ENCODE peak calls at places on chromosomes 2 and 18, in ten cellular contexts. One of them, this sample, is unnamed.

GRCh38 chr18:38654966-38655365 is 1089.4 kb upstream of the CELF4 start:
- DNase-seq in progenitor cell of endocrine pancreas: no peak
- DNase-seq in heart left ventricle: no peak
- DNase-seq in OCI-LY7: no peak
- DNase-seq in nephron progenitor cell: no peak
- DNase-seq in cardiac muscle cell: peak
- DNase-seq in tibial artery: no peak
- DNase-seq in omental fat pad: no peak
- DNase-seq in kidney epithelial cell: no peak
- DNase-seq in psoas muscle: no peak
- DNase-seq in this sample: no peak

GRCh38 chr2:72883356-72883962 is 3.7 kb upstream of the SPR start:
- DNase-seq in progenitor cell of endocrine pancreas: peak
- DNase-seq in heart left ventricle: peak
- DNase-seq in OCI-LY7: peak
- DNase-seq in cardiac muscle cell: peak
- DNase-seq in omental fat pad: no peak
- DNase-seq in psoas muscle: peak
- DNase-seq in tibial artery: no peak
- DNase-seq in kidney epithelial cell: no peak
- DNase-seq in nephron progenitor cell: peak
- DNase-seq in this sample: peak

GRCh38 chr2:99340669-99341236 is 3.6 kb downstream of the EIF5B start:
- DNase-seq in cardiac muscle cell: no peak
- DNase-seq in psoas muscle: no peak
- DNase-seq in omental fat pad: no peak
- DNase-seq in tibial artery: no peak
- DNase-seq in OCI-LY7: no peak
- DNase-seq in kidney epithelial cell: no peak
- DNase-seq in heart left ventricle: no peak
- DNase-seq in nephron progenitor cell: no peak
- DNase-seq in progenitor cell of endocrine pancreas: no peak
- DNase-seq in this sample: no peak

GRCh38 chr2:234003972-234004617 is 46.4 kb upstream of the SPP2 start:
- DNase-seq in psoas muscle: peak
- DNase-seq in progenitor cell of endocrine pancreas: no peak
- DNase-seq in nephron progenitor cell: no peak
- DNase-seq in omental fat pad: no peak
- DNase-seq in kidney epithelial cell: peak
- DNase-seq in tibial artery: no peak
- DNase-seq in cardiac muscle cell: peak
- DNase-seq in OCI-LY7: no peak
- DNase-seq in heart left ventricle: no peak
- DNase-seq in this sample: no peak

GRCh38 chr2:202035089-202035940 is 1.7 kb downstream of the FZD7 start:
- DNase-seq in OCI-LY7: no peak
- DNase-seq in psoas muscle: peak
- DNase-seq in nephron progenitor cell: peak
- DNase-seq in kidney epithelial cell: no peak
- DNase-seq in cardiac muscle cell: peak
- DNase-seq in tibial artery: peak
- DNase-seq in heart left ventricle: peak
- DNase-seq in omental fat pad: no peak
- DNase-seq in progenitor cell of endocrine pancreas: peak
- DNase-seq in this sample: peak

GRCh38 chr2:9484533-9484932 is 10.2 kb downstream of the IAH1 start:
- DNase-seq in tibial artery: no peak
- DNase-seq in progenitor cell of endocrine pancreas: no peak
- DNase-seq in omental fat pad: no peak
- DNase-seq in cardiac muscle cell: no peak
- DNase-seq in kidney epithelial cell: no peak
- DNase-seq in OCI-LY7: no peak
- DNase-seq in nephron progenitor cell: no peak
- DNase-seq in psoas muscle: no peak
- DNase-seq in heart left ventricle: no peak
- DNase-seq in this sample: no peak

GRCh38 chr18:40911582-40912254 is 1043.3 kb upstream of the PIK3C3 start:
- DNase-seq in psoas muscle: no peak
- DNase-seq in omental fat pad: no peak
- DNase-seq in nephron progenitor cell: no peak
- DNase-seq in tibial artery: no peak
- DNase-seq in heart left ventricle: no peak
- DNase-seq in OCI-LY7: no peak
- DNase-seq in kidney epithelial cell: no peak
- DNase-seq in cardiac muscle cell: peak
- DNase-seq in progenitor cell of endocrine pancreas: no peak
- DNase-seq in this sample: no peak

GRCh38 chr2:230713331-230714121 is 884 bp downstream of the CAB39 start:
- DNase-seq in progenitor cell of endocrine pancreas: peak
- DNase-seq in omental fat pad: no peak
- DNase-seq in OCI-LY7: peak
- DNase-seq in nephron progenitor cell: peak
- DNase-seq in cardiac muscle cell: peak
- DNase-seq in tibial artery: peak
- DNase-seq in heart left ventricle: peak
- DNase-seq in kidney epithelial cell: no peak
- DNase-seq in psoas muscle: peak
- DNase-seq in this sample: peak

GRCh38 chr2:124911560-124911959 is 886.5 kb downstream of the CNTNAP5 start:
- DNase-seq in psoas muscle: no peak
- DNase-seq in cardiac muscle cell: peak
- DNase-seq in heart left ventricle: no peak
- DNase-seq in omental fat pad: no peak
- DNase-seq in progenitor cell of endocrine pancreas: no peak
- DNase-seq in tibial artery: no peak
- DNase-seq in kidney epithelial cell: peak
- DNase-seq in OCI-LY7: no peak
- DNase-seq in nephron progenitor cell: no peak
- DNase-seq in this sample: no peak

GRCh38 chr2:26165403-26165802 is 7.5 kb upstream of the GAREM2 start:
- DNase-seq in kidney epithelial cell: no peak
- DNase-seq in progenitor cell of endocrine pancreas: no peak
- DNase-seq in psoas muscle: no peak
- DNase-seq in heart left ventricle: no peak
- DNase-seq in nephron progenitor cell: no peak
- DNase-seq in OCI-LY7: no peak
- DNase-seq in cardiac muscle cell: no peak
- DNase-seq in omental fat pad: no peak
- DNase-seq in tibial artery: peak
- DNase-seq in this sample: no peak

GRCh38 chr18:3207565-3207964 is 12.2 kb downstream of the MYOM1 start:
- DNase-seq in heart left ventricle: no peak
- DNase-seq in kidney epithelial cell: peak
- DNase-seq in cardiac muscle cell: no peak
- DNase-seq in tibial artery: no peak
- DNase-seq in progenitor cell of endocrine pancreas: no peak
- DNase-seq in OCI-LY7: no peak
- DNase-seq in nephron progenitor cell: no peak
- DNase-seq in omental fat pad: no peak
- DNase-seq in psoas muscle: peak
- DNase-seq in this sample: no peak

GRCh38 chr2:160156665-160157064 is 43.4 kb downstream of the ITGB6 start:
- DNase-seq in psoas muscle: no peak
- DNase-seq in tibial artery: no peak
- DNase-seq in cardiac muscle cell: peak
- DNase-seq in progenitor cell of endocrine pancreas: no peak
- DNase-seq in heart left ventricle: no peak
- DNase-seq in kidney epithelial cell: peak
- DNase-seq in nephron progenitor cell: no peak
- DNase-seq in OCI-LY7: no peak
- DNase-seq in omental fat pad: no peak
- DNase-seq in this sample: no peak

GRCh38 chr18:57002627-57003026 is 144.3 kb upstream of the BOD1L2 start:
- DNase-seq in nephron progenitor cell: no peak
- DNase-seq in omental fat pad: no peak
- DNase-seq in kidney epithelial cell: no peak
- DNase-seq in heart left ventricle: peak
- DNase-seq in cardiac muscle cell: no peak
- DNase-seq in progenitor cell of endocrine pancreas: no peak
- DNase-seq in OCI-LY7: no peak
- DNase-seq in psoas muscle: no peak
- DNase-seq in tibial artery: no peak
- DNase-seq in this sample: no peak

GRCh38 chr18:27062802-27063201 is 122.3 kb downstream of the CHST9 start:
- DNase-seq in heart left ventricle: no peak
- DNase-seq in OCI-LY7: no peak
- DNase-seq in omental fat pad: no peak
- DNase-seq in cardiac muscle cell: no peak
- DNase-seq in psoas muscle: no peak
- DNase-seq in tibial artery: no peak
- DNase-seq in nephron progenitor cell: no peak
- DNase-seq in kidney epithelial cell: peak
- DNase-seq in progenitor cell of endocrine pancreas: no peak
- DNase-seq in this sample: no peak

GRCh38 chr2:26245231-26245732 is 543 bp downstream of the HADHB start:
- DNase-seq in OCI-LY7: peak
- DNase-seq in psoas muscle: no peak
- DNase-seq in heart left ventricle: peak
- DNase-seq in omental fat pad: no peak
- DNase-seq in progenitor cell of endocrine pancreas: no peak
- DNase-seq in nephron progenitor cell: no peak
- DNase-seq in tibial artery: peak
- DNase-seq in kidney epithelial cell: no peak
- DNase-seq in cardiac muscle cell: no peak
- DNase-seq in this sample: peak

DNA sequence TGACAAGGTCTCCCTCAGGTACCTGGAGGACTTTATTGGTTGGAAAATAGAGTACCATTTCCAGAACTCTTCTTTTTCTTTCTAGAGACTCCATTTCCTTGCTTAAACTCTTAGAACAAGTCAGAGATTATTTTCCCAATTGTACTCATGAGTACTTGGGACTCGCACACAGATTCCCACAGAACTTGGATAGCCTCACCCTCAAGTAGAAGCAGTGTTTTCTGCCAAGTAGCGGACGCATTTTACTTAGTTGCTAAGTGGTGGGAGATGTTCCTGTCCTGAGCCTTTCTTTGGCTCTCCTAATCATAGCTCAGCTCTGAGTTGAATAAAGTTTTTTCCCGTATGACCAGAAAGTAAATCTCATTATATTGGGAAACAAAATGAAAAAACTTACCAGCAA is 17.2 kb downstream of the SLC30A3 start:
- DNase-seq in nephron progenitor cell: no peak
- DNase-seq in heart left ventricle: no peak
- DNase-seq in tibial artery: no peak
- DNase-seq in OCI-LY7: no peak
- DNase-seq in kidney epithelial cell: no peak
- DNase-seq in psoas muscle: no peak
- DNase-seq in cardiac muscle cell: no peak
- DNase-seq in omental fat pad: no peak
- DNase-seq in progenitor cell of endocrine pancreas: no peak
- DNase-seq in this sample: no peak
- TF ChIP-seq CTCF in nephron progenitor cell: no peak
- TF ChIP-seq CTCF in heart left ventricle: no peak
- TF ChIP-seq CTCF in tibial artery: no peak
- TF ChIP-seq CTCF in OCI-LY7: no peak
- TF ChIP-seq CTCF in kidney epithelial cell: no peak
- TF ChIP-seq CTCF in psoas muscle: no peak
- TF ChIP-seq CTCF in cardiac muscle cell: no peak
- TF ChIP-seq CTCF in omental fat pad: no peak
- TF ChIP-seq CTCF in progenitor cell of endocrine pancreas: no peak
- TF ChIP-seq CTCF in this sample: no peak

DNA sequence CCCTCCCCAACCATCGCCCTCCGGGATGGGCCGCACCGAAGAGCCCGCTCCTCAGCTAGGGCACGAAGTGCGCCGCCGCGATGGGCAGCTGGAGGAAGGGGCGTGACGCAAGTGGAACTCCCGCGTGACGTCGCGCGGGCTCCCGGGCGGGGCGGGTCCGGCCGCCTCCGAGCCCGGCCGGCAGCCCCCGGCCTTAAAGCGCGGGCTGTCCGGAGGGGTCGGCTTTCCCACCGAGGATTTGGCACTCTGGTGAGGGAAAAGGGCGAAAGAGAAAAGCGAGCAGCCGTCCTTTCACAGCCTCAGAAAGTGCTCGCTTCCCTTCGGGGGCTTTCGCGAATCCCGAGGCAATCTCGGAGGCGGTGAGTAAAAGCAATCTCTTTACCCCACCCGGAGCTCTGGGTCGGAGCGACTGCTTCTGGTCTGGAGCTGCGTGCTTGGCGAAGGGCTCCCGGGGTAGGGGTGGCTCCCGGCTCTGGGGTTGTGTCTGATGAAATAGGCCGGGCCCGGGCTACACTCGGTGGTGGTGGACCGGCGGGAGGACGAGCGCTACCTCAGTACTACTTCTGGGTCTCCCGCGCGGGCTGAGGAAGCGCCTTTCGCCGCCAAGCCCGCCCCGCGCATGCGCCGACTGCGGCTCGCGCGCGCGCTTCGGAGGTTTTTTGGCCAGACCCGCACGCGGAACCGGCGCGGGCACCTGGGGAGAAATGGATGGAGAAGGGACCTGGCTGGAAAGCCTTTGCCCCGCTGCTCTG is at the start of gene RBBP8:
- DNase-seq in kidney epithelial cell: no peak
- DNase-seq in omental fat pad: peak
- DNase-seq in cardiac muscle cell: peak
- DNase-seq in heart left ventricle: peak
- DNase-seq in OCI-LY7: peak
- DNase-seq in tibial artery: peak
- DNase-seq in progenitor cell of endocrine pancreas: peak
- DNase-seq in nephron progenitor cell: peak
- DNase-seq in psoas muscle: peak
- DNase-seq in this sample: peak
- TF ChIP-seq CTCF in kidney epithelial cell: no peak
- TF ChIP-seq CTCF in omental fat pad: no peak
- TF ChIP-seq CTCF in cardiac muscle cell: peak
- TF ChIP-seq CTCF in heart left ventricle: no peak
- TF ChIP-seq CTCF in OCI-LY7: no peak
- TF ChIP-seq CTCF in tibial artery: no peak
- TF ChIP-seq CTCF in progenitor cell of endocrine pancreas: no peak
- TF ChIP-seq CTCF in nephron progenitor cell: no peak
- TF ChIP-seq CTCF in psoas muscle: no peak
- TF ChIP-seq CTCF in this sample: no peak

DNA sequence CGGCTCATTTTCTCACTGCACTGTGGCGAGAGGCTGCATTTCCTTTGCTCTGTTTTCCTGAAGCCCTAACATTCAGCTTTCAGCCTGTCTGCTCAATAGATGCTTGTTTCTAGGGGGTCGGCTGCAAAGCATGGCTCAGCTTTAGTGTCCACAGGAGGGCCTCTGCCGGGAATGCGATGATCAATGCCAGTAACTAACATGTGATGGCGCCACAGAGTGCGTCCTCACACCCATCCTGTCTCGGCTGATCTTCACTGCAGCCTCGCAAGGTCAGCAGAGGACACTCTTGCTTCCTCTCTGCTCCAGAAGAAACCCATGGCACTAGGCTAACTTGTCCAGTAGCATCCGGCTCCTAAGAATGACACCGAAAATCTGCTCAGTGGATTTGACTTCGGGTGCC is 156.4 kb upstream of the PXDN start:
- DNase-seq in psoas muscle: no peak
- DNase-seq in kidney epithelial cell: no peak
- DNase-seq in omental fat pad: no peak
- DNase-seq in heart left ventricle: no peak
- DNase-seq in cardiac muscle cell: no peak
- DNase-seq in tibial artery: no peak
- DNase-seq in progenitor cell of endocrine pancreas: no peak
- DNase-seq in nephron progenitor cell: no peak
- DNase-seq in OCI-LY7: no peak
- DNase-seq in this sample: no peak
- TF ChIP-seq CTCF in psoas muscle: no peak
- TF ChIP-seq CTCF in kidney epithelial cell: no peak
- TF ChIP-seq CTCF in omental fat pad: no peak
- TF ChIP-seq CTCF in heart left ventricle: no peak
- TF ChIP-seq CTCF in cardiac muscle cell: no peak
- TF ChIP-seq CTCF in tibial artery: no peak
- TF ChIP-seq CTCF in progenitor cell of endocrine pancreas: peak
- TF ChIP-seq CTCF in nephron progenitor cell: peak
- TF ChIP-seq CTCF in OCI-LY7: no peak
- TF ChIP-seq CTCF in this sample: no peak

GRCh38 chr18:59715966-59716369 is 18.7 kb upstream of the CCBE1 start:
- DNase-seq in heart left ventricle: no peak
- DNase-seq in nephron progenitor cell: no peak
- DNase-seq in progenitor cell of endocrine pancreas: no peak
- DNase-seq in cardiac muscle cell: peak
- DNase-seq in tibial artery: no peak
- DNase-seq in omental fat pad: no peak
- DNase-seq in psoas muscle: no peak
- DNase-seq in kidney epithelial cell: peak
- DNase-seq in OCI-LY7: no peak
- DNase-seq in this sample: no peak
- TF ChIP-seq CTCF in heart left ventricle: no peak
- TF ChIP-seq CTCF in nephron progenitor cell: no peak
- TF ChIP-seq CTCF in progenitor cell of endocrine pancreas: no peak
- TF ChIP-seq CTCF in cardiac muscle cell: no peak
- TF ChIP-seq CTCF in tibial artery: no peak
- TF ChIP-seq CTCF in omental fat pad: no peak
- TF ChIP-seq CTCF in psoas muscle: no peak
- TF ChIP-seq CTCF in kidney epithelial cell: peak
- TF ChIP-seq CTCF in OCI-LY7: no peak
- TF ChIP-seq CTCF in this sample: no peak

This sample was measured in mesothelial cell of epicardium.